ENCODE peak calls at places on chromosomes 6 and 20, in six cellular contexts. Y is cardiac fibroblast; B is choroid plexus epithelial cell; P is CD8-positive, alpha-beta T cell; S is psoas muscle; Z is left lung. E is an unnamed sample.
A peak's percentile ranks its signal among the peaks of the same experiment; 100 is the strongest.

GRCh38 chr20:35901678-35902544 is 52.4 kb downstream of the SCAND1 start:
- DNase-seq in Y (peak; percentile 80), B (peak; percentile 89), P (no peak), S (no peak), Z (no peak), E (peak; percentile 88)

GRCh38 chr6:135181333-135182119 is 418 bp downstream of the MYB start:
- DNase-seq in Y (no peak), B (no peak), P (peak; percentile 13), S (peak; percentile 48), Z (no peak), E (peak; percentile 20)

GRCh38 chr6:113540491-113540890 is 316.7 kb upstream of the MARCKS start:
- DNase-seq in Y (no peak), B (peak; percentile 28), P (no peak), S (no peak), Z (no peak), E (no peak)

GRCh38 chr6:3176562-3177355 is 19.4 kb upstream of the TUBB2A start:
- DNase-seq in Y (peak; percentile 88), B (peak; percentile 93), P (peak; percentile 11), S (no peak), Z (peak; percentile 51), E (peak; percentile 90)

GRCh38 chr20:50273601-50274491 is 83.2 kb downstream of the CEBPB start:
- DNase-seq in Y (no peak), B (no peak), P (no peak), S (peak; percentile 90), Z (no peak), E (no peak)

GRCh38 chr6:146592451-146592850 is 6.3 kb upstream of the ADGB start:
- DNase-seq in Y (no peak), B (no peak), P (no peak), S (no peak), Z (no peak), E (no peak)

GRCh38 chr20:1817577-1818211 is 77.5 kb upstream of the SIRPA start:
- DNase-seq in Y (no peak), B (no peak), P (no peak), S (no peak), Z (peak; percentile 24), E (no peak)

GRCh38 chr6:107114872-107115694 is at the start of gene BEND3:
- DNase-seq in Y (peak; percentile 28), B (peak; percentile 22), P (peak; percentile 47), S (peak; percentile 71), Z (peak; percentile 40), E (no peak)

GRCh38 chr20:41617059-41617921 is 887 bp downstream of the CHD6 start:
- DNase-seq in Y (peak; percentile 51), B (peak; percentile 49), P (peak; percentile 52), S (peak; percentile 70), Z (peak; percentile 37), E (peak; percentile 36)

GRCh38 chr6:15628499-15629131 is 34.2 kb downstream of the DTNBP1 start:
- DNase-seq in Y (peak; percentile 67), B (peak; percentile 92), P (peak; percentile 21), S (no peak), Z (no peak), E (peak; percentile 90)

GRCh38 chr6:85416766-85417165 is 33.1 kb upstream of the NT5E start:
- DNase-seq in Y (no peak), B (no peak), P (no peak), S (no peak), Z (no peak), E (no peak)
- TF ChIP-seq CTCF in Y (no peak), B (no peak), P (no peak), S (no peak), Z (no peak), E (no peak)

DNA sequence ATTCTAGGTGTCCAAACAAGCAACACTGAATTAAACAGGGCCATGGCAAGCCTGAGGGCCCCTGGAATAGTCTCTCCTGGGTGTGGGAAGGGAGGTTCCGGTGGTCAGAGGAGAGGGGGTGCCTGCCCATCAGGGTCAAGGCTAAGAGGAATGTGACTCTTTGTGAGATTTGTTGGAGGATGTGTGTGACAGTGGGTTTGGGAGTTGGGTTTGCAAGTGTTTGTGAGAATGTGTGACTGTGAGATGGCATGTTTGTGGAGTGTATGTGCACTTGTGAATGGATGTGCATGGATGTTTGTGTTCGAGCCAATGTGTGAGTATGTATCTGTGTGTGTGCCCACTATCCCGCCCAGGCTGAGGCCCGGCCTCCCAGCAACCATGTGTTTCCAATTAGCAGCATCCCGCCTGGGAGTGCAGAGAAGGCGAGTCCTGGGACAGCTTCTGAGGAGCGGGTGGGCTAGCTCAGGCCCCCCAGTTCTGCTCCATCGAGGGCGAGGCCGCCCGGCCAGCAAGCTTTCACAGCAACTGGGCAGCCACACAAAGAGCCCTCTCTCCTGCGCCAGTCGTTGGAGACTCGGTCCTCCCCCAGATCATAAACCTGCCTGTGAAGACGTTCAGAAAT is 12.6 kb downstream of the FOXC1 start:
- DNase-seq in Y (no peak), B (no peak), P (no peak), S (peak; percentile 46), Z (no peak), E (no peak)
- H3K4me3 ChIP-seq in Y (no peak overlapping the region), B (no peak overlapping the region), P (no peak overlapping the region), S (no peak overlapping the region), Z (no peak overlapping the region), E (no peak overlapping the region)

GRCh38 chr6:124699038-124699437 is 263.2 kb upstream of the RNF217 start:
- DNase-seq in Y (no peak), B (no peak), P (no peak), S (no peak), Z (no peak), E (no peak)
- TF ChIP-seq CTCF in Y (no peak), B (no peak), P (no peak), S (no peak), Z (no peak), E (no peak)

GRCh38 chr6:159815410-159815809 is 15.3 kb downstream of the PNLDC1 start:
- DNase-seq in Y (no peak), B (no peak), P (no peak), S (no peak), Z (no peak), E (no peak)
- H3K4me3 ChIP-seq in Y (no peak overlapping the region), B (no peak overlapping the region), P (no peak overlapping the region), S (no peak overlapping the region), Z (no peak overlapping the region), E (no peak overlapping the region)

DNA sequence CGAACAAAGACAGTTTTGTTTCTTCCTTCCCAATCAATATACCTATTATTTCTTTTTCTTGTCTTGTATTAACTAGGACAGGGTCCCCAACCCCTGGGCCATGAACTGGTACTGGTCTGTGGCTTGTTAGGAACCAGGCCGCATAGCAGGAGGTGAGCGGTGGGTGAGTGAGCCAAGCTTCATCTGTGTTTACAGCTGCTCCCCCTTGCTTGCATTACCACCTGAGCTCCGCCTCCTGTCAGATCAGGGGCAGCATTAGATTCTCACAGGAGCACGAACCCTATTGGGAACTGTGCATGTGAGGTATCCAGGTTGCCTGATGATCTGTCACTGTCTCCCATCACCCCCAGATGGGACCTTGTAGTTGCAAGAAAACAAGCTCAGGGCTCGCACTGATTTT is 151.9 kb downstream of the CDKAL1 start:
- DNase-seq in Y (no peak), B (no peak), P (no peak), S (no peak), Z (no peak), E (no peak)
- TF ChIP-seq CTCF in Y (no peak), B (no peak), P (no peak), S (no peak), Z (no peak), E (no peak)

GRCh38 chr20:24106801-24107158 is 118.2 kb upstream of the GGTLC1 start:
- DNase-seq in Y (no peak), B (no peak), P (no peak), S (no peak), Z (no peak), E (no peak)
- H3K4me3 ChIP-seq in Y (no peak overlapping the region), B (no peak overlapping the region), P (no peak overlapping the region), S (no peak overlapping the region), Z (no peak overlapping the region), E (no peak overlapping the region)

DNA sequence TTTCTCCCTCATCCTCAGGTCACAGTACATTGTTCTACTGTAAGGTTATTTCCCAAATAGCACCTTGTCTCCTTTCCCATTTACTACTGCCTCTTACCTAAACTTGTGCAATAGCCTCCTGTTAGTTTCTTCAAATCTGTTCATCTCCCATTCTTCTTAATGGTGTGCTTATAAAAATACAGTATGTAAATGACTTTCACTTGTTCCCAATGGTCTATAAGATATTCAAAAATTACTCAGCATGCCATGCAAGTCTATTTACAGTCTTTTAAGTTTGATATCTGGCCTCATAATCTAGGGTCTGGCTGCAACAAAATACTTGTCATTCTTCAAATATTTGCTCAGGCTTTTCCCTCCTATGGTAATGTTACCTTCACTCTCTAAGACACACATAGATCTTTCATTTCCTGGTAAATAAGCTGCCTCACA is 31.5 kb upstream of the RHAG start:
- DNase-seq in Y (no peak), B (peak; percentile 2), P (no peak), S (no peak), Z (no peak), E (no peak)
- TF ChIP-seq CTCF in Y (no peak), B (no peak), P (no peak), S (no peak), Z (no peak), E (no peak)

GRCh38 chr6:39310542-39310941 is 3.7 kb downstream of the KCNK17 start:
- DNase-seq in Y (no peak), B (no peak), P (no peak), S (no peak), Z (no peak), E (no peak)

GRCh38 chr6:39314273-39314790 is at the start of gene KCNK17:
- DNase-seq in Y (no peak), B (no peak), P (no peak), S (no peak), Z (no peak), E (no peak)

GRCh38 chr6:39313526-39314272 is 520 bp downstream of the KCNK17 start:
- DNase-seq in Y (no peak), B (no peak), P (no peak), S (no peak), Z (no peak), E (no peak)

GRCh38 chr6:39309942-39310531 is 4.2 kb downstream of the KCNK17 start:
- DNase-seq in Y (peak; percentile 73), B (peak; percentile 84), P (peak; percentile 49), S (peak; percentile 82), Z (peak; percentile 75), E (peak; percentile 65)

GRCh38 chr6:39312912-39313525 is 1.2 kb downstream of the KCNK17 start:
- DNase-seq in Y (no peak), B (no peak), P (no peak), S (peak; percentile 59), Z (no peak), E (no peak)
- H3K4me3 ChIP-seq in Y (no peak overlapping the region), B (no peak overlapping the region), P (no peak overlapping the region), S (peak overlapping the region; percentile 49), Z (peak overlapping the region; percentile 3), E (no peak overlapping the region)